ENCODE peak calls at places on chromosomes 13 and 19, in nine cellular contexts. E is tibial nerve, Y is breast epithelium, B is heart left ventricle, Z is Peyer's patch, R is HCT116, J is upper lobe of left lung, L is esophagus squamous epithelium, D is right lobe of liver. W is an unnamed sample.

GRCh38 chr19:45110811-45111210 is 17.8 kb downstream of the PPP1R37 start:
- DNase-seq in J (no peak), B (no peak), D (no peak), R (no peak), E (no peak), Z (no peak), L (no peak), Y (no peak), W (no peak)

GRCh38 chr19:58409010-58409790 is 751 bp downstream of the ZNF584 start:
- DNase-seq in B (no peak), J (no peak), Y (no peak), R (no peak), L (no peak), E (no peak), Z (no peak), D (peak), W (no peak)

GRCh38 chr13:73822671-73823592 is 311.3 kb downstream of the KLF12 start:
- DNase-seq in D (no peak), J (no peak), L (no peak), Z (no peak), E (no peak), Y (no peak), B (no peak), R (no peak), W (no peak)

GRCh38 chr13:27662738-27663470 is 41.2 kb downstream of the POLR1D start:
- DNase-seq in R (no peak), L (no peak), Y (no peak), D (no peak), J (no peak), Z (no peak), B (no peak), E (no peak), W (no peak)

GRCh38 chr19:46471116-46471733 is at the start of gene PNMA8A:
- DNase-seq in B (peak), Y (peak), J (no peak), E (no peak), D (no peak), Z (no peak), R (no peak), L (no peak), W (no peak)

GRCh38 chr13:31172535-31172934 is 10.8 kb upstream of the HSPH1 start:
- DNase-seq in Z (no peak), E (no peak), B (no peak), D (no peak), R (peak), J (no peak), Y (no peak), L (no peak), W (no peak)

GRCh38 chr13:59458908-59459579 is 704.7 kb downstream of the DIAPH3 start:
- DNase-seq in R (no peak), Z (no peak), B (peak), Y (no peak), E (no peak), D (no peak), L (no peak), J (no peak), W (no peak)

GRCh38 chr19:41597600-41598041 is 21.7 kb downstream of the CEACAM21 start:
- DNase-seq in B (peak), Z (peak), R (peak), E (peak), D (peak), Y (peak), L (peak), J (peak), W (peak)

GRCh38 chr13:108176685-108177274 is 38.6 kb downstream of the LIG4 start:
- DNase-seq in L (no peak), B (no peak), R (peak), J (no peak), E (no peak), Z (peak), D (no peak), Y (no peak), W (no peak)

GRCh38 chr13:30576528-30576927 is 41.2 kb upstream of the USPL1 start:
- DNase-seq in J (no peak), Z (no peak), E (no peak), Y (no peak), L (no peak), R (no peak), D (peak), B (peak), W (no peak)

GRCh38 chr13:24159362-24159761 is 1.2 kb upstream of the SPATA13 start:
- DNase-seq in L (no peak), D (no peak), R (no peak), B (no peak), Y (no peak), E (no peak), Z (no peak), J (no peak), W (no peak)
- H3K4me3 ChIP-seq in L (no peak), D (no peak), R (no peak), B (no peak), Y (no peak), E (no peak), Z (no peak), J (no peak), W (no peak)

GRCh38 chr19:17202713-17203112 is 12.4 kb upstream of the USE1 start:
- DNase-seq in Y (no peak), L (no peak), E (no peak), B (no peak), D (no peak), J (no peak), R (no peak), Z (no peak), W (no peak)
- TF ChIP-seq POLR2A in Y (no peak), L (no peak), E (no peak), B (no peak), D (no peak), J (no peak), R (no peak), Z (no peak), W (no peak)

GRCh38 chr19:13037718-13038117 is 42.4 kb downstream of the NFIX start:
- DNase-seq in Z (no peak), R (no peak), B (no peak), J (no peak), D (no peak), L (no peak), Y (no peak), E (no peak), W (no peak)
- H3K4me3 ChIP-seq in Z (no peak), R (no peak), B (no peak), J (no peak), D (no peak), L (no peak), Y (peak), E (no peak), W (no peak)

GRCh38 chr13:105996391-105997028 is 539.0 kb downstream of the EFNB2 start:
- DNase-seq in L (no peak), Y (no peak), B (no peak), D (no peak), Z (no peak), J (no peak), E (no peak), R (no peak), W (no peak)

GRCh38 chr13:105994340-105994739 is 541.1 kb downstream of the EFNB2 start:
- DNase-seq in B (no peak), E (no peak), Y (no peak), R (no peak), Z (no peak), D (no peak), J (no peak), L (no peak), W (no peak)

GRCh38 chr13:105997436-105998232 is 537.8 kb downstream of the EFNB2 start:
- DNase-seq in J (no peak), R (no peak), Z (no peak), D (no peak), E (no peak), B (no peak), L (no peak), Y (no peak), W (no peak)

GRCh38 chr13:106001443-106001842 is 534.0 kb downstream of the EFNB2 start:
- DNase-seq in Z (no peak), L (no peak), B (no peak), Y (no peak), J (no peak), D (no peak), R (no peak), E (no peak), W (no peak)

DNA sequence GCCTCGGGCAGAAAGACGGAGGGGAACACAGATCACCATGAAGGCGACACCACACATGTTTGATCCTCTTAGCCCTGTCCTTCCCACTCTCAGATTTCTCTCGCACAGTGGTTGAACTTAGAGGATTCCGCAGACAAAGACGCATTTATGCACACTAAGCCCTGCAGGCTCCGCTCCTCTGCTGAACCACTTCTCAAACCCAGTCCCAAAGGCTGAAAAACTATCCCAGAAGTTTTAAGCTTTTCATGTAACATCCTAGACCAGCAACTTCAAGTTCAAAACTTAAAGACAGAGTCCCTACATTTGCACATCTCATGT is 537.3 kb downstream of the EFNB2 start:
- DNase-seq in E (no peak), Y (no peak), J (no peak), R (no peak), B (no peak), Z (no peak), L (no peak), D (no peak), W (no peak)
- TF ChIP-seq POLR2A in E (no peak), Y (no peak), J (no peak), R (no peak), B (no peak), Z (no peak), L (no peak), D (no peak), W (no peak)

DNA sequence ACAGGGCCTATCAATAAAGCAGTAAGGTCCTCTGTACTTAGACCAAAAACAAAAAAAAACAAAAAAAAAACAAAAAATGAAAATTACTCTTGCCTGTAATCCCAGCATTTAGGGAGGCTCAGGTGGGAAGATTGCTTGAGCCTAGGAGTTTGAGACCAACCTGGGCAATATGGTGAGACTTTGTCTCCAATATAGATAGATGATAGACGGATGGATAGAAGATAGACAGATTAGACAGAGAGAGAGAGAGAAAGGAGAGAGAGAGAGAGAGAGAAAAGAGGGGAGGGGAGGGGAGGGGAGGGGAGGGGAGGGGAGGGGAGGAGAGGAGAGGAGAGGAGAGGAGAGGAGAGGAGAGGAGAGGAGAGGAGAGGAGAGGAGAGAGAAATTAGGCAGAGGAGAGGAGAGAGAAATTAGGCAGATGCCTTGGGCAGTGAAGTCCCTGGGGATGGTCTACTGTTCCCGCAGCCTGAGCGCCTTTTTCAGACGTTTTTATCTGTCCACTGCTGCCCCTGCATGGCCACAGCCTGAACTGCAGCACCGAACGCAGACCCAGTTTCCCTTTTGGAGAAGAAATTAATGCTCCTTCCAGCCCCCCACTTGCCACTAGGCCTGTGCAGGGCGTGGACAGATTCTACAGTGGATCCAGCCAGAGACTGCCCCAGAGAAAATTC is 9.8 kb upstream of the ZNF627 start:
- DNase-seq in Z (peak), D (peak), E (peak), R (peak), B (peak), L (no peak), Y (peak), J (peak), W (peak)
- H3K4me3 ChIP-seq in Z (no peak), D (no peak), E (no peak), R (no peak), B (no peak), L (no peak), Y (no peak), J (no peak), W (no peak)

GRCh38 chr13:91399189-91400093 is 1.0 kb downstream of the GPC5 start:
- DNase-seq in B (no peak), R (no peak), E (no peak), J (no peak), Y (no peak), Z (no peak), D (no peak), L (no peak), W (no peak)

GRCh38 chr13:91400094-91400462 is 1.7 kb downstream of the GPC5 start:
- DNase-seq in D (no peak), Y (no peak), J (no peak), L (no peak), B (no peak), E (no peak), R (no peak), Z (no peak), W (no peak)

GRCh38 chr13:91397595-91397994 is 826 bp upstream of the GPC5 start:
- DNase-seq in Y (no peak), E (no peak), R (no peak), L (no peak), J (no peak), B (no peak), Z (no peak), D (no peak), W (no peak)

GRCh38 chr13:91401916-91402315 is 3.5 kb downstream of the GPC5 start:
- DNase-seq in J (no peak), E (no peak), D (no peak), Z (no peak), R (no peak), Y (no peak), B (no peak), L (no peak), W (no peak)

GRCh38 chr13:91398413-91399188 is at the start of gene GPC5:
- DNase-seq in B (peak), Y (peak), D (peak), J (peak), L (no peak), Z (peak), E (peak), R (peak), W (peak)
- TF ChIP-seq POLR2A in B (peak), Y (no peak), D (peak), J (no peak), L (no peak), Z (no peak), E (no peak), R (no peak), W (no peak)

GRCh38 chr19:32336259-32337111 is 8.9 kb upstream of the ZNF507 start:
- DNase-seq in B (no peak), D (no peak), Y (no peak), Z (no peak), J (no peak), E (no peak), L (no peak), R (no peak), W (no peak)
- H3K4me3 ChIP-seq in B (peak), D (no peak), Y (peak), Z (no peak), J (no peak), E (peak), L (peak), R (no peak), W (no peak)

GRCh38 chr19:16896098-16896912 is 7.5 kb downstream of the F2RL3 start:
- DNase-seq in Z (no peak), Y (no peak), B (no peak), R (no peak), E (no peak), D (no peak), L (no peak), J (no peak), W (no peak)
- TF ChIP-seq POLR2A in Z (no peak), Y (no peak), B (peak), R (no peak), E (no peak), D (peak), L (peak), J (peak), W (no peak)

W was measured in lower leg skin.